ENCODE peak calls at places on chromosome 9, in six cellular contexts. One of them, this sample, is unnamed.
A peak's percentile ranks its signal among the peaks of the same experiment; 100 is the strongest.

GRCh38 chr9:135272608-135273007 is 185.1 kb downstream of the OLFM1 start:
- DNase-seq in CD4-positive, alpha-beta memory T cell: no peak
- DNase-seq in mammary epithelial cell: no peak
- DNase-seq in ascending aorta: no peak
- DNase-seq in upper lobe of right lung: no peak
- DNase-seq in neural progenitor cell: no peak
- DNase-seq in this sample: no peak

GRCh38 chr9:17993009-17993408 is 414.1 kb downstream of the SH3GL2 start:
- DNase-seq in CD4-positive, alpha-beta memory T cell: no peak
- DNase-seq in mammary epithelial cell: no peak
- DNase-seq in ascending aorta: no peak
- DNase-seq in upper lobe of right lung: no peak
- DNase-seq in neural progenitor cell: no peak
- DNase-seq in this sample: no peak

GRCh38 chr9:90830051-90830450 is 28.4 kb downstream of the SYK start:
- DNase-seq in CD4-positive, alpha-beta memory T cell: no peak
- DNase-seq in neural progenitor cell: no peak
- DNase-seq in mammary epithelial cell: no peak
- DNase-seq in upper lobe of right lung: no peak
- DNase-seq in ascending aorta: no peak
- DNase-seq in this sample: no peak

GRCh38 chr9:116686693-116687073 is 422 bp upstream of the TRIM32 start:
- DNase-seq in ascending aorta: no peak
- DNase-seq in CD4-positive, alpha-beta memory T cell: no peak
- DNase-seq in upper lobe of right lung: no peak
- DNase-seq in neural progenitor cell: no peak
- DNase-seq in mammary epithelial cell: no peak
- DNase-seq in this sample: no peak

GRCh38 chr9:107280543-107280942 is 2.5 kb upstream of the RAD23B start:
- DNase-seq in CD4-positive, alpha-beta memory T cell: no peak
- DNase-seq in ascending aorta: no peak
- DNase-seq in mammary epithelial cell: peak; percentile 93
- DNase-seq in neural progenitor cell: no peak
- DNase-seq in upper lobe of right lung: no peak
- DNase-seq in this sample: no peak

GRCh38 chr9:116355153-116355827 is 201.7 kb downstream of the PAPPA start:
- DNase-seq in CD4-positive, alpha-beta memory T cell: no peak
- DNase-seq in upper lobe of right lung: no peak
- DNase-seq in mammary epithelial cell: peak; percentile 11
- DNase-seq in ascending aorta: no peak
- DNase-seq in neural progenitor cell: peak; percentile 45
- DNase-seq in this sample: no peak

GRCh38 chr9:38227656-38228055 is 158.6 kb upstream of the SHB start:
- DNase-seq in CD4-positive, alpha-beta memory T cell: no peak
- DNase-seq in ascending aorta: no peak
- DNase-seq in upper lobe of right lung: peak; percentile 11
- DNase-seq in mammary epithelial cell: no peak
- DNase-seq in neural progenitor cell: peak; percentile 43
- DNase-seq in this sample: no peak

GRCh38 chr9:111691686-111692329 is 30.4 kb downstream of the GNG10 start:
- DNase-seq in ascending aorta: no peak
- DNase-seq in mammary epithelial cell: peak; percentile 35
- DNase-seq in CD4-positive, alpha-beta memory T cell: no peak
- DNase-seq in neural progenitor cell: no peak
- DNase-seq in upper lobe of right lung: no peak
- DNase-seq in this sample: no peak

GRCh38 chr9:115672477-115673316 is 480.9 kb upstream of the PAPPA start:
- DNase-seq in neural progenitor cell: no peak
- DNase-seq in mammary epithelial cell: peak; percentile 95
- DNase-seq in ascending aorta: no peak
- DNase-seq in CD4-positive, alpha-beta memory T cell: no peak
- DNase-seq in upper lobe of right lung: no peak
- DNase-seq in this sample: no peak

GRCh38 chr9:87040410-87041009 is 93.2 kb upstream of the GAS1 start:
- DNase-seq in mammary epithelial cell: no peak
- DNase-seq in neural progenitor cell: no peak
- DNase-seq in upper lobe of right lung: no peak
- DNase-seq in ascending aorta: no peak
- DNase-seq in CD4-positive, alpha-beta memory T cell: no peak
- DNase-seq in this sample: no peak

GRCh38 chr9:1722404-1722803 is 292.7 kb upstream of the SMARCA2 start:
- DNase-seq in upper lobe of right lung: no peak
- DNase-seq in neural progenitor cell: no peak
- DNase-seq in CD4-positive, alpha-beta memory T cell: no peak
- DNase-seq in ascending aorta: no peak
- DNase-seq in mammary epithelial cell: peak; percentile 14
- DNase-seq in this sample: no peak

GRCh38 chr9:136700309-136700708 is 12.1 kb upstream of the DIPK1B start:
- DNase-seq in upper lobe of right lung: no peak
- DNase-seq in ascending aorta: no peak
- DNase-seq in CD4-positive, alpha-beta memory T cell: no peak
- DNase-seq in neural progenitor cell: no peak
- DNase-seq in mammary epithelial cell: no peak
- DNase-seq in this sample: no peak

GRCh38 chr9:15104826-15105420 is 194.7 kb upstream of the FREM1 start:
- DNase-seq in ascending aorta: no peak
- DNase-seq in upper lobe of right lung: no peak
- DNase-seq in CD4-positive, alpha-beta memory T cell: no peak
- DNase-seq in neural progenitor cell: peak; percentile 69
- DNase-seq in mammary epithelial cell: peak; percentile 20
- DNase-seq in this sample: no peak

GRCh38 chr9:3963266-3964019 is 336.4 kb downstream of the GLIS3 start:
- DNase-seq in upper lobe of right lung: no peak
- DNase-seq in CD4-positive, alpha-beta memory T cell: no peak
- DNase-seq in ascending aorta: no peak
- DNase-seq in neural progenitor cell: no peak
- DNase-seq in mammary epithelial cell: peak; percentile 37
- DNase-seq in this sample: no peak

GRCh38 chr9:70177121-70177520 is 81.7 kb upstream of the SMC5 start:
- DNase-seq in CD4-positive, alpha-beta memory T cell: no peak
- DNase-seq in mammary epithelial cell: peak; percentile 13
- DNase-seq in neural progenitor cell: no peak
- DNase-seq in upper lobe of right lung: no peak
- DNase-seq in ascending aorta: no peak
- DNase-seq in this sample: no peak

GRCh38 chr9:99725852-99726251 is 95.8 kb upstream of the NR4A3 start:
- DNase-seq in CD4-positive, alpha-beta memory T cell: no peak
- DNase-seq in ascending aorta: no peak
- DNase-seq in upper lobe of right lung: no peak
- DNase-seq in neural progenitor cell: no peak
- DNase-seq in mammary epithelial cell: no peak
- DNase-seq in this sample: no peak

GRCh38 chr9:95171596-95171995 is 145.9 kb downstream of the FANCC start:
- DNase-seq in neural progenitor cell: no peak
- DNase-seq in CD4-positive, alpha-beta memory T cell: no peak
- DNase-seq in upper lobe of right lung: no peak
- DNase-seq in mammary epithelial cell: no peak
- DNase-seq in ascending aorta: no peak
- DNase-seq in this sample: no peak

GRCh38 chr9:133982971-133983720 is 9.0 kb downstream of the VAV2 start:
- DNase-seq in CD4-positive, alpha-beta memory T cell: no peak
- DNase-seq in neural progenitor cell: no peak
- DNase-seq in mammary epithelial cell: no peak
- DNase-seq in upper lobe of right lung: peak; percentile 58
- DNase-seq in ascending aorta: no peak
- DNase-seq in this sample: no peak

GRCh38 chr9:34628656-34629491 is at the start of gene ARID3C:
- DNase-seq in mammary epithelial cell: peak; percentile 43
- DNase-seq in ascending aorta: no peak
- DNase-seq in neural progenitor cell: peak; percentile 80
- DNase-seq in upper lobe of right lung: peak; percentile 75
- DNase-seq in CD4-positive, alpha-beta memory T cell: peak; percentile 51
- DNase-seq in this sample: no peak

DNA sequence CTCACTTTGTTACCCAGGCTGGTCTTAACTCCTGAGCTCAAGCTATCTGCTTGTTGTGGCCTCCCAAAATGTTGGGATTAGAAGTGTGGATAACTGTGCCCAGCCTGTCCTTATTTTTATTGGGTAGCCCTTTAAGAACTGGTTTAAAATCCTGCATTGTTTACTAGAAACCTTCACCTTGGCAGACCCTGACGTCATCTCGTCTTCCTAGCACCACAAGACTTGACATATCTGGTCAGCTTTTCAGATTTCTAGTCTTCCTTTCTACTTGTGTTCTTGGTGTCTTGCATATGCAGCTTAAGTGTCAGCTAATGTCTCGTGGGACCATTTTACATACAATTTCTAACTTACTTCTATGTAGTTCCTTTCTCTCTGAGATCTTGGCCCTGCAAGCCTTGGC is 258.9 kb downstream of the IZUMO3 start:
- DNase-seq in mammary epithelial cell: no peak
- DNase-seq in ascending aorta: no peak
- DNase-seq in upper lobe of right lung: no peak
- DNase-seq in neural progenitor cell: no peak
- DNase-seq in CD4-positive, alpha-beta memory T cell: no peak
- DNase-seq in this sample: no peak
- H3K9me3 ChIP-seq in mammary epithelial cell: no peaks in the 10 kb centered on the region
- H3K9me3 ChIP-seq in ascending aorta: no peaks in the 10 kb centered on the region
- H3K9me3 ChIP-seq in upper lobe of right lung: no peaks in the 10 kb centered on the region
- H3K9me3 ChIP-seq in neural progenitor cell: no peaks in the 10 kb centered on the region
- H3K9me3 ChIP-seq in CD4-positive, alpha-beta memory T cell: no peaks in the 10 kb centered on the region
- H3K9me3 ChIP-seq in this sample: no peaks in the 10 kb centered on the region

DNA sequence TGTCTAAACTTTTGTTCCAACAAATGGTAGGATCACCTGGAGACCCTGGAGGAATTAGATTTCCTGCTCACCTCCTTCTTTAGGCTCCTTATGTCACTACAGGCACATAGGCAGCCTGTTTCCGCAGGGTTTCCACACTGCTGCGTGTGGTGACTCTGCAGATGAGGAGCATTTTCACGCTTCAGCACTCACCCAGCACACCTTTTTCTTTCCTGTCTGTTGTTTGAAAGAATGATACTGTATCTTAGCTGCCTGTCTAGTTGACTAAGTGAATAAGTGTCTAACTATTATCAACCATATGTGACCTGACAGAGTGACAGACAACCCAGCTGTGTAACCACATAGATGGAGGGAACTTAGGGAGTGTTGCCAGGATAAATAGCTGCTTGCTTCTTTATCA is 36.1 kb downstream of the ZNF510 start:
- DNase-seq in CD4-positive, alpha-beta memory T cell: no peak
- DNase-seq in mammary epithelial cell: no peak
- DNase-seq in neural progenitor cell: no peak
- DNase-seq in upper lobe of right lung: no peak
- DNase-seq in ascending aorta: no peak
- DNase-seq in this sample: no peak
- H3K9me3 ChIP-seq in CD4-positive, alpha-beta memory T cell: no peaks in the 10 kb centered on the region
- H3K9me3 ChIP-seq in mammary epithelial cell: peaks cover 35% of the 10 kb centered on the region
- H3K9me3 ChIP-seq in neural progenitor cell: no peaks in the 10 kb centered on the region
- H3K9me3 ChIP-seq in upper lobe of right lung: peaks cover 48% of the 10 kb centered on the region
- H3K9me3 ChIP-seq in ascending aorta: peaks cover 96% of the 10 kb centered on the region
- H3K9me3 ChIP-seq in this sample: peaks cover 60% of the 10 kb centered on the region

DNA sequence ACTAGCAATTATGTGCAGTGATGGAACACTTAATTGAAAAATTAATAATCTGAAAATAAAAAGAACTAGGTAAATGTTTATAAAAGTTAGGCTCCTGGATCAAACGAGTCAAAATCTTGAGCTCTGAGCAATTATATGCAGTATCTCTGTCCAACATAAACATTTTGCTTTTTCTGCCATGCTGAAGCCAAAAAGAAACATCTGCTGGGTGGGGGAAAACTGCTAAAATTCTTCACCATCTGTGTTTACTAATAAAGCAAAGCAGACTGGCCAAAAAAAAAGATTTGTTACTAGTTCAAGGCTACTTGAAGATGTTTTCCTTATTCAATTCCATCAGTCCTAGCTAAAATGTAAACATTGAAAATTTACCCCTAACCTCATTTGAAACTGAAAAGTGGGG is 29.7 kb downstream of the GTF3C4 start:
- DNase-seq in upper lobe of right lung: no peak
- DNase-seq in neural progenitor cell: no peak
- DNase-seq in CD4-positive, alpha-beta memory T cell: no peak
- DNase-seq in mammary epithelial cell: no peak
- DNase-seq in ascending aorta: no peak
- DNase-seq in this sample: no peak
- H3K9me3 ChIP-seq in upper lobe of right lung: peaks cover 22% of the 10 kb centered on the region
- H3K9me3 ChIP-seq in neural progenitor cell: peaks cover 16% of the 10 kb centered on the region
- H3K9me3 ChIP-seq in CD4-positive, alpha-beta memory T cell: no peaks in the 10 kb centered on the region
- H3K9me3 ChIP-seq in mammary epithelial cell: peaks cover 6% of the 10 kb centered on the region
- H3K9me3 ChIP-seq in ascending aorta: peaks cover 26% of the 10 kb centered on the region
- H3K9me3 ChIP-seq in this sample: peaks cover 17% of the 10 kb centered on the region

DNA sequence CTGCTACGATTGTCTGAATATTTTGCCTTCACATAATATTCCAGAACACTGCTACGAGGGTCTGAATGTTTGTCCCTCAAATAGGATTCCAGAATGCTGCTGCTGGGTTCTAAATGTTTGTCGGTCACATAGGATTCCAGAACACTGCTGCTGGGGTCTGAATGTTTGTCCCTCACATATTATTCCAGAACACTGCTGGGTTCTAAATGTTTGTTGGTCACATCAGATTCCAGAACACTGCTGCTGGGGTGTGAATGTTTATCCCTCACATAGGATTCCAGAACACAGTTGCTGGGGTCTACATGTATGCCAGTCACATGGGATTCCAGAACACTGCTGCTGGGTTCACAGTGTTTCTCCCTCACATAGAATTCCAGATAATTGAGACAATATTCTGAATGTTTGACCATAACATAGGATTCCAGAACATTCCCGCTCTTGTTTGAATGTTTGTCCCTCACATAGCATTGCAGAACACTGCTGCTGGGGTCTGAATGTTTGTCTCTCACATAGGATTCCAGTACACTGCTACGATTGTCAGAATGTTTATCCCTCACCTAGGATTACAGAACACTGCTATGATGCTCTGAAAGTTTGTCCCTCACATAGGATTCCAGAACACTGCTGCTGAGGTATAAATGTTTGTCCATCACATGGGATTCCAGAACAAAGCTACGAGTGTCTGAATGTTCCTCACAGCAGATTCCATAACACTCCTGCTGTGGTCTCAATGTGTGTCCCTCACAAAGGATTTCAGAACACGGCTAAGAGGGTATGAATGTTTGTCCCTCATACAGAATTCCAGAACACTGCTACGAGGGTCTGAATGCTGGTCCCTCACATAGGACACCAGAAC is 201.8 kb downstream of the FOXD4L6 start:
- DNase-seq in mammary epithelial cell: no peak
- DNase-seq in neural progenitor cell: no peak
- DNase-seq in upper lobe of right lung: no peak
- DNase-seq in CD4-positive, alpha-beta memory T cell: no peak
- DNase-seq in ascending aorta: no peak
- DNase-seq in this sample: peak; percentile 91
- H3K9me3 ChIP-seq in mammary epithelial cell: peaks cover 5% of the 10 kb centered on the region
- H3K9me3 ChIP-seq in neural progenitor cell: peaks cover 38% of the 10 kb centered on the region
- H3K9me3 ChIP-seq in upper lobe of right lung: peaks cover 68% of the 10 kb centered on the region
- H3K9me3 ChIP-seq in CD4-positive, alpha-beta memory T cell: peaks cover 7% of the 10 kb centered on the region
- H3K9me3 ChIP-seq in ascending aorta: peaks cover 98% of the 10 kb centered on the region
- H3K9me3 ChIP-seq in this sample: peaks cover 87% of the 10 kb centered on the region

DNA sequence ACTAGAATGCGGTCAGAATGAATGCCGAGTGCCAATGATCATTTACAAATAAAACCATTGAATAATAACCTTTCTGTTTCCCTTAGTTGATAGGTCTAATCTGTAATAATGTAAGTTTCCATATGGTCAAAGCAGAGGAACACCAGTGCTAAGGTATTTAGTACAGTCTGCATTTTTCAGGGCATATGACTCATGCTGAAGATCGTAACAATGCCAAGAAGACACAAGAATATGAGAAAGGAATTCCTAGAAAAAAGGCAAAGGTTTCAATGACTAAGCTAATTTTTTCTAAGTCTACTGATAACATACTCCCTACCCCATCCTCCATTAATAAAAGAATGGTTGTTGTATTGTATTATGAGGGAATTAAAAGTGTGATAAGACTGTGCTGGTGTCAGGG is 2.8 kb downstream of the OR1L8 start:
- DNase-seq in ascending aorta: no peak
- DNase-seq in mammary epithelial cell: peak; percentile 55
- DNase-seq in neural progenitor cell: no peak
- DNase-seq in upper lobe of right lung: no peak
- DNase-seq in CD4-positive, alpha-beta memory T cell: no peak
- DNase-seq in this sample: no peak
- H3K9me3 ChIP-seq in ascending aorta: no peaks in the 10 kb centered on the region
- H3K9me3 ChIP-seq in mammary epithelial cell: no peaks in the 10 kb centered on the region
- H3K9me3 ChIP-seq in neural progenitor cell: peaks cover 14% of the 10 kb centered on the region
- H3K9me3 ChIP-seq in upper lobe of right lung: no peaks in the 10 kb centered on the region
- H3K9me3 ChIP-seq in CD4-positive, alpha-beta memory T cell: no peaks in the 10 kb centered on the region
- H3K9me3 ChIP-seq in this sample: no peaks in the 10 kb centered on the region